ENCODE peak calls at places on chromosomes 6 and 20, in four cellular contexts. E is HEK293T, O is K562, F is GM12878. M is an unnamed sample.

GRCh38 chr20:32018269-32019155 is 8.3 kb downstream of the CCM2L start:
- DNase-seq in F (no peak), E (peak), O (peak), M (peak)

GRCh38 chr20:47773381-47773786 is 11.9 kb downstream of the SULF2 start:
- DNase-seq in E (no peak), F (no peak), O (no peak), M (no peak)

GRCh38 chr20:38658879-38659612 is 57.4 kb downstream of the ARHGAP40 start:
- DNase-seq in O (peak), F (no peak), E (peak), M (peak)

GRCh38 chr20:8223096-8223870 is 91.2 kb downstream of the PLCB1 start:
- DNase-seq in F (no peak), O (no peak), E (no peak), M (peak)

GRCh38 chr6:63597142-63598000 is 25.1 kb downstream of the LOC128125822 start:
- DNase-seq in E (no peak), O (no peak), F (no peak), M (no peak)

GRCh38 chr6:20021795-20022194 is 184.6 kb downstream of the ID4 start:
- DNase-seq in O (no peak), E (no peak), F (no peak), M (no peak)

GRCh38 chr6:149271348-149272340 is 45.9 kb upstream of the TAB2 start:
- DNase-seq in E (no peak), O (no peak), F (peak), M (no peak)

GRCh38 chr6:106053484-106053883 is 32.7 kb upstream of the PRDM1 start:
- DNase-seq in E (no peak), O (no peak), F (no peak), M (no peak)

GRCh38 chr20:58388882-58389323 is at the start of gene VAPB:
- DNase-seq in O (peak), F (peak), E (peak), M (peak)

GRCh38 chr6:92538926-92539325 is 880.4 kb downstream of the EPHA7 start:
- DNase-seq in O (no peak), E (no peak), F (no peak), M (no peak)

GRCh38 chr20:56360899-56361199 is 2.1 kb downstream of the FAM210B start:
- DNase-seq in O (peak), E (no peak), F (no peak), M (no peak)

GRCh38 chr6:109595998-109596397 is 95.0 kb downstream of the AK9 start:
- DNase-seq in O (peak), E (peak), F (no peak), M (peak)

GRCh38 chr6:13338038-13338437 is 9.7 kb upstream of the TBC1D7 start:
- DNase-seq in E (no peak), F (no peak), O (no peak), M (no peak)

GRCh38 chr6:28977351-28978136 is 27.6 kb downstream of the ZNF311 start:
- DNase-seq in E (no peak), F (no peak), O (no peak), M (no peak)
- TF ChIP-seq TARDBP in E (no peak), F (no peak), O (no peak), M (no peak)

GRCh38 chr6:39855356-39855995 is 63.3 kb downstream of the DAAM2 start:
- DNase-seq in O (no peak), E (no peak), F (no peak), M (no peak)
- TF ChIP-seq TARDBP in O (no peak), E (no peak), F (no peak), M (no peak)

DNA sequence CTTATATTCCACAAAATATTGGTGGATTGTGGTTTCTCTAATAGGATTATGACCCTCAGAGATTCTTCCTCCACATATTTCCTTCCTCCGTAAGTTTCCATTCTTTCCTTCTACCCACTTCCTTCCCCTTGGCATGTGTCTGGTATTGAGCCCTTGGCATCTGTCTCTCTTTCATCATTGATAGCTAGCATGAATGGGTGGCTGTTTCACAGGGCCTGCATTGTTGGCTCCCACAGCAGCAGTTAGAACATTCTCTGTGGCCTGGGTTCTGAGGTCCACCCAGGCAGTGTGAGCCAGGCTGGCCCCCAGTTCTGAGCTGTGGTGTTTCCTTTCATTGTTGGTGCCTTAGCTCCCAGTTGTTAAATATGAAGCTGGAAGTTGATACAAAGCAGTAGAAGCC is 125.3 kb downstream of the ANKS1A start:
- DNase-seq in F (no peak), O (no peak), E (no peak), M (no peak)
- TF ChIP-seq TARDBP in F (no peak), O (no peak), E (no peak), M (no peak)

GRCh38 chr6:138034229-138034628 is 73.0 kb downstream of the PERP start:
- DNase-seq in F (no peak), E (no peak), O (no peak), M (peak)

GRCh38 chr6:138031850-138032249 is 75.4 kb downstream of the PERP start:
- DNase-seq in F (no peak), E (no peak), O (no peak), M (no peak)

GRCh38 chr6:138031417-138031816 is 75.8 kb downstream of the PERP start:
- DNase-seq in E (no peak), O (no peak), F (no peak), M (no peak)

GRCh38 chr6:138030872-138031271 is 76.3 kb downstream of the PERP start:
- DNase-seq in O (no peak), F (no peak), E (no peak), M (no peak)

GRCh38 chr6:138032571-138032970 is 74.6 kb downstream of the PERP start:
- DNase-seq in F (no peak), O (no peak), E (no peak), M (no peak)
- TF ChIP-seq TARDBP in F (no peak), O (no peak), E (no peak), M (no peak)

GRCh38 chr6:113669641-113670040 is 187.5 kb upstream of the MARCKS start:
- DNase-seq in O (no peak), E (no peak), F (no peak), M (no peak)

GRCh38 chr6:113671440-113671839 is 185.7 kb upstream of the MARCKS start:
- DNase-seq in F (no peak), O (no peak), E (no peak), M (no peak)

GRCh38 chr6:113674075-113674474 is 183.1 kb upstream of the MARCKS start:
- DNase-seq in E (no peak), O (no peak), F (no peak), M (no peak)

GRCh38 chr6:113676057-113676456 is 181.1 kb upstream of the MARCKS start:
- DNase-seq in F (no peak), O (no peak), E (no peak), M (no peak)

GRCh38 chr6:113672691-113673149 is 184.4 kb upstream of the MARCKS start:
- DNase-seq in O (no peak), E (no peak), F (no peak), M (peak)
- TF ChIP-seq TARDBP in O (no peak), E (no peak), F (no peak), M (no peak)

M was measured in HepG2.